ENCODE peak calls at places on chromosome 5, in nine cellular contexts. R, Q, Y, J, T, X, A, W and I are unnamed samples.

GRCh38 chr5:89981871-89982773 is 427.4 kb downstream of the CETN3 start:
- DNase-seq in R (peak; percentile 17), Q (no peak), Y (no peak), J (no peak), T (no peak), X (no peak), A (no peak), W (no peak), I (no peak)

GRCh38 chr5:73388371-73388684 is 60.2 kb downstream of the FOXD1 start:
- DNase-seq in R (peak; percentile 66), Q (no peak), Y (no peak), J (no peak), T (no peak), X (no peak), A (no peak), W (peak; percentile 75), I (peak; percentile 30)

GRCh38 chr5:89313804-89314588 is 431.0 kb upstream of the MEF2C start:
- DNase-seq in R (peak; percentile 93), Q (peak; percentile 63), Y (peak; percentile 21), J (no peak), T (peak; percentile 59), X (no peak), A (no peak), W (peak; percentile 99), I (peak; percentile 95)

GRCh38 chr5:41843456-41844112 is 26.6 kb downstream of the OXCT1 start:
- DNase-seq in R (peak; percentile 88), Q (peak; percentile 84), Y (peak; percentile 67), J (peak; percentile 70), T (peak; percentile 84), X (no peak), A (peak; percentile 41), W (peak; percentile 31), I (peak; percentile 37)

GRCh38 chr5:66958126-66958983 is 238.2 kb downstream of the CD180 start:
- DNase-seq in R (peak; percentile 74), Q (peak; percentile 79), Y (no peak), J (no peak), T (peak; percentile 80), X (no peak), A (no peak), W (peak; percentile 83), I (peak; percentile 55)

GRCh38 chr5:9774472-9775079 is 144.4 kb upstream of the TAS2R1 start:
- DNase-seq in R (peak; percentile 84), Q (peak; percentile 86), Y (no peak), J (peak; percentile 9), T (peak; percentile 85), X (no peak), A (no peak), W (peak; percentile 71), I (peak; percentile 16)

GRCh38 chr5:181086410-181087229 is 44.3 kb downstream of the OR2V1 start:
- DNase-seq in R (no peak), Q (no peak), Y (no peak), J (no peak), T (no peak), X (no peak), A (no peak), W (no peak), I (no peak)

GRCh38 chr5:103561670-103562069 is 919 bp downstream of the NUDT12 start:
- DNase-seq in R (no peak), Q (peak; percentile 2), Y (no peak), J (no peak), T (peak; percentile 1), X (no peak), A (no peak), W (no peak), I (peak; percentile 20)

GRCh38 chr5:8340739-8341344 is 471.9 kb downstream of the MTRR start:
- DNase-seq in R (peak; percentile 48), Q (peak; percentile 49), Y (no peak), J (peak; percentile 4), T (peak; percentile 47), X (no peak), A (no peak), W (no peak), I (peak; percentile 6)

GRCh38 chr5:54049963-54050362 is 260.4 kb downstream of the ARL15 start:
- DNase-seq in R (peak; percentile 76), Q (peak; percentile 47), Y (no peak), J (peak; percentile 60), T (peak; percentile 74), X (no peak), A (no peak), W (peak; percentile 61), I (no peak)

GRCh38 chr5:56638061-56638621 is 177.2 kb upstream of the MAP3K1 start:
- DNase-seq in R (no peak), Q (no peak), Y (no peak), J (peak; percentile 56), T (no peak), X (no peak), A (no peak), W (no peak), I (peak; percentile 41)

GRCh38 chr5:167629634-167630033 is 661.8 kb upstream of the WWC1 start:
- DNase-seq in R (no peak), Q (no peak), Y (no peak), J (no peak), T (no peak), X (no peak), A (no peak), W (no peak), I (peak; percentile 58)

GRCh38 chr5:160083012-160083436 is 36.2 kb downstream of the PWWP2A start:
- DNase-seq in R (peak; percentile 94), Q (peak; percentile 73), Y (no peak), J (peak; percentile 42), T (peak; percentile 74), X (no peak), A (no peak), W (peak; percentile 93), I (peak; percentile 56)

GRCh38 chr5:53037141-53037859 is 48.1 kb downstream of the ITGA2 start:
- DNase-seq in R (peak; percentile 78), Q (peak; percentile 91), Y (no peak), J (peak; percentile 60), T (peak; percentile 76), X (no peak), A (no peak), W (peak; percentile 80), I (peak; percentile 85)

GRCh38 chr5:151253604-151253948 is 591 bp downstream of the GM2A start:
- DNase-seq in R (no peak), Q (no peak), Y (no peak), J (no peak), T (no peak), X (no peak), A (peak; percentile 19), W (no peak), I (no peak)

GRCh38 chr5:17223375-17224185 is 6.1 kb downstream of the BASP1 start:
- DNase-seq in R (no peak), Q (no peak), Y (no peak), J (no peak), T (no peak), X (no peak), A (no peak), W (no peak), I (no peak)
- H3K4me3 ChIP-seq in R (no peak overlapping the region), Q (no peak overlapping the region), Y (no peak overlapping the region), J (no peak overlapping the region), T (no peak overlapping the region), X (no peak overlapping the region), A (no peak overlapping the region), W (no peak overlapping the region), I (no peak overlapping the region)

GRCh38 chr5:178664141-178664540 is 37.3 kb upstream of the CLK4 start:
- DNase-seq in R (no peak), Q (no peak), Y (no peak), J (no peak), T (no peak), X (no peak), A (no peak), W (no peak), I (no peak)
- H3K4me3 ChIP-seq in R (no peak overlapping the region), Q (no peak overlapping the region), Y (no peak overlapping the region), J (no peak overlapping the region), T (no peak overlapping the region), X (no peak overlapping the region), A (no peak overlapping the region), W (no peak overlapping the region), I (no peak overlapping the region)

GRCh38 chr5:122896598-122897282 is 51.3 kb downstream of the SNX24 start:
- DNase-seq in R (peak; percentile 68), Q (peak; percentile 87), Y (no peak), J (peak; percentile 20), T (peak; percentile 62), X (no peak), A (no peak), W (peak; percentile 18), I (peak; percentile 9)

GRCh38 chr5:122901346-122901745 is 55.9 kb downstream of the SNX24 start:
- DNase-seq in R (no peak), Q (no peak), Y (no peak), J (no peak), T (no peak), X (no peak), A (no peak), W (no peak), I (no peak)

GRCh38 chr5:122902263-122902662 is 56.9 kb downstream of the SNX24 start:
- DNase-seq in R (no peak), Q (no peak), Y (no peak), J (no peak), T (no peak), X (no peak), A (no peak), W (no peak), I (no peak)

GRCh38 chr5:122895141-122895540 is 49.7 kb downstream of the SNX24 start:
- DNase-seq in R (no peak), Q (no peak), Y (no peak), J (no peak), T (no peak), X (no peak), A (no peak), W (no peak), I (no peak)

DNA sequence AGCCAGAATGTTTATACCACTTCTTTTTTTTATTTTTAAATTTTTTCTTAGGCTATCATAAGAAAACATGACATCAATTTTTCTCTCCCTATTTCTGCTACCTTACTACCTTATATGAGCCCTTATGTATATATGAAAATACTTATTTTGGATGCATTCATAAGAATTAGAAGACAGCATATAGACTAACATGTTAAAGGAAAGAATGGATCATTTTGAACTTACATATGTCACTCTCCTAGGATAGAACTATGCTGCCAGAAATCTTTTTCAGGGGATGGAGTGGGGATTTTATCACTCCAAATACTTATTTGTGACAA is 51.8 kb downstream of the SNX24 start:
- DNase-seq in R (no peak), Q (no peak), Y (no peak), J (no peak), T (no peak), X (no peak), A (no peak), W (no peak), I (no peak)
- H3K4me3 ChIP-seq in R (no peak overlapping the region), Q (no peak overlapping the region), Y (no peak overlapping the region), J (no peak overlapping the region), T (no peak overlapping the region), X (no peak overlapping the region), A (no peak overlapping the region), W (no peak overlapping the region), I (no peak overlapping the region)

DNA sequence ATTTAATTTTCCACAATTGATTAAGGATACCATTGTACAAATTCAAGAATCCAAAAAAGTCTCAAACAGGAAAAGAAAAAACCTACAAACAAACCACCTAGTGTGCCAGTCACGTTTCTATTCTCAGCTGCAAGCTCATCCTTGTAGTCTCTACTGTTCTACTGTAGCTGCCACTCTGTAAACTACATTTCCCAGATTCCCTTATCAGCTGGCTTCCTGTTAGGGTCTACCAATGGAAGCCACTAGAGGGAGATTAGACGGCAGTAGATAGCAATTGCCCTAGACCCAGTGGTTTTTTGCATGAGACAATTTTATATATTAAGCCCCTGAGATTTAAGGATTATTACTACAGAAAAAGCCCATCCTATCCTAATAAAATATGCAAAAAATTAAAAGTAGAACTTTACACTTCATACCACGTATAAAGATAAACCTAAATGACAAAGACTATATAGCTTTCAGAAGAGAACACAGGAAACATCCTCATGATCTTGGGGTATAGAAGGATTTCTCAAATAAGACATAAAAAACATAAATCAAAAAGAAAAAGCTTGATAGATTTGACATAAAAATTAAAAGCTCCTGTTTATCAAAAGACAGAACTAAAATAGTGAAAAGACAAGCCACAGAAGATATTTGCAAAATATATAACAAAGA is 37.4 kb downstream of the P4HA2 start:
- DNase-seq in R (peak; percentile 76), Q (peak; percentile 81), Y (peak; percentile 67), J (peak; percentile 80), T (peak; percentile 80), X (no peak), A (peak; percentile 38), W (peak; percentile 58), I (peak; percentile 55)
- H3K4me3 ChIP-seq in R (no peak overlapping the region), Q (no peak overlapping the region), Y (no peak overlapping the region), J (no peak overlapping the region), T (no peak overlapping the region), X (no peak overlapping the region), A (no peak overlapping the region), W (no peak overlapping the region), I (no peak overlapping the region)